ENCODE peak calls at places on chromosome 6, in five cellular contexts. L is mucosa of gallbladder, U is NCI-H1092, F is ACHN, B is transverse colon. K is an unnamed sample.

GRCh38 chr6:22042713-22043112 is 254.1 kb downstream of the PRL start:
- DNase-seq in L (no peak), F (peak), B (no peak), U (no peak), K (peak)

GRCh38 chr6:38353310-38354032 is 286.3 kb downstream of the BTBD9 start:
- DNase-seq in L (no peak), B (no peak), U (no peak), F (no peak), K (no peak)

GRCh38 chr6:148915889-148916288 is 169.1 kb downstream of the UST start:
- DNase-seq in U (peak), B (no peak), L (no peak), F (no peak), K (no peak)

GRCh38 chr6:115712562-115712961 is 348.1 kb downstream of the FRK start:
- DNase-seq in L (no peak), B (no peak), F (no peak), U (no peak), K (no peak)

GRCh38 chr6:79384845-79385244 is 150.4 kb upstream of the HMGN3 start:
- DNase-seq in U (peak), L (no peak), B (no peak), F (no peak), K (peak)

GRCh38 chr6:36824262-36824661 is 15.0 kb downstream of the CPNE5 start:
- DNase-seq in L (no peak), U (no peak), B (no peak), F (no peak), K (no peak)

GRCh38 chr6:55445648-55446204 is 118.5 kb downstream of the GFRAL start:
- DNase-seq in B (no peak), U (no peak), L (no peak), F (peak), K (no peak)

GRCh38 chr6:71236926-71237425 is 51.6 kb upstream of the OGFRL1 start:
- DNase-seq in F (no peak), B (no peak), U (no peak), L (no peak), K (no peak)

GRCh38 chr6:142569676-142570075 is 267.9 kb downstream of the ADGRG6 start:
- DNase-seq in L (no peak), U (no peak), F (no peak), B (no peak), K (no peak)

GRCh38 chr6:125742024-125742423 is 7.4 kb upstream of the HEY2 start:
- DNase-seq in B (no peak), U (no peak), L (no peak), F (no peak), K (no peak)

GRCh38 chr6:16654703-16655102 is 106.6 kb downstream of the ATXN1 start:
- DNase-seq in F (no peak), U (no peak), B (no peak), L (no peak), K (no peak)

GRCh38 chr6:89034586-89035251 is 45.8 kb upstream of the PNRC1 start:
- DNase-seq in F (peak), U (no peak), L (peak), B (no peak), K (no peak)

GRCh38 chr6:2518029-2518428 is 232.7 kb downstream of the MYLK4 start:
- DNase-seq in L (no peak), B (no peak), U (no peak), F (no peak), K (no peak)

GRCh38 chr6:165082631-165083030 is 226.8 kb downstream of the C6orf118 start:
- DNase-seq in L (no peak), B (no peak), F (no peak), U (no peak), K (no peak)

GRCh38 chr6:130223508-130223907 is 757 bp upstream of the SAMD3 start:
- DNase-seq in B (peak), U (no peak), L (no peak), F (no peak), K (no peak)

GRCh38 chr6:159606786-159607185 is 86.3 kb downstream of the SOD2 start:
- DNase-seq in F (no peak), L (no peak), U (no peak), B (no peak), K (no peak)

GRCh38 chr6:11710221-11710836 is 68.3 kb downstream of the ADTRP start:
- DNase-seq in U (no peak), B (no peak), L (no peak), F (no peak), K (no peak)

GRCh38 chr6:112503210-112503609 is 156.1 kb downstream of the RFPL4B start:
- DNase-seq in U (no peak), F (no peak), L (no peak), B (no peak), K (no peak)

GRCh38 chr6:14275493-14275851 is 157.9 kb downstream of the CD83 start:
- DNase-seq in U (no peak), B (no peak), L (peak), F (no peak), K (no peak)

GRCh38 chr6:159884720-159885119 is 6.1 kb upstream of the MAS1 start:
- DNase-seq in B (no peak), F (no peak), U (no peak), L (no peak), K (no peak)

GRCh38 chr6:80522556-80522955 is 416.1 kb downstream of the BCKDHB start:
- DNase-seq in B (no peak), F (no peak), L (no peak), U (no peak), K (no peak)

GRCh38 chr6:111653961-111654360 is 48.3 kb upstream of the TRAF3IP2 start:
- DNase-seq in B (no peak), U (no peak), F (no peak), L (no peak), K (no peak)

GRCh38 chr6:132789398-132789780 is 9.0 kb downstream of the SLC18B1 start:
- DNase-seq in L (no peak), U (no peak), F (no peak), B (no peak), K (no peak)

GRCh38 chr6:14984454-14984853 is 261.4 kb upstream of the JARID2 start:
- DNase-seq in L (peak), B (peak), F (no peak), U (no peak), K (peak)

GRCh38 chr6:108941867-108942266 is 93.6 kb downstream of the ARMC2 start:
- DNase-seq in B (no peak), U (no peak), L (no peak), F (no peak), K (no peak)

GRCh38 chr6:35088281-35089215 is 52.6 kb downstream of the TCP11 start:
- DNase-seq in B (no peak), L (no peak), U (no peak), F (no peak), K (no peak)

GRCh38 chr6:124867126-124867525 is 95.1 kb upstream of the RNF217 start:
- DNase-seq in U (no peak), B (no peak), F (no peak), L (no peak), K (no peak)

GRCh38 chr6:14857501-14857900 is 388.4 kb upstream of the JARID2 start:
- DNase-seq in L (peak), B (peak), F (no peak), U (no peak), K (peak)

K was measured in body of pancreas.